ENCODE peak calls at places on chromosomes 6 and 20, in seven cellular contexts. L is prostate gland, H is stomach, A is body of pancreas, Q is ovary, I is uterus, T is tibial nerve. W is an unnamed sample. For H3K27me3, the result is how much of the 10 kb centered on the place peaks cover.

GRCh38 chr6:139711714-139712585 is 337.5 kb upstream of the CITED2 start:
- DNase-seq in L (no peak), H (no peak), A (no peak), Q (no peak), I (no peak), T (no peak), W (no peak)

GRCh38 chr6:111605100-111605748 is 454 bp downstream of the TRAF3IP2 start:
- DNase-seq in L (peak), H (peak), A (peak), Q (peak), I (peak), T (peak), W (peak)

GRCh38 chr20:23078351-23078993 is 7.7 kb downstream of the CD93 start:
- DNase-seq in L (no peak), H (no peak), A (no peak), Q (no peak), I (no peak), T (no peak), W (no peak)

GRCh38 chr6:20875369-20875963 is 341.2 kb downstream of the CDKAL1 start:
- DNase-seq in L (peak), H (no peak), A (no peak), Q (peak), I (no peak), T (no peak), W (peak)

GRCh38 chr20:57498425-57499400 is 26.2 kb downstream of the CTCFL start:
- DNase-seq in L (no peak), H (no peak), A (no peak), Q (no peak), I (no peak), T (no peak), W (peak)

GRCh38 chr20:3222635-3223600 is 13.6 kb downstream of the ITPA start:
- DNase-seq in L (peak), H (no peak), A (peak), Q (no peak), I (no peak), T (no peak), W (no peak)

GRCh38 chr6:163387317-163387716 is 27.2 kb upstream of the QKI start:
- DNase-seq in L (no peak), H (no peak), A (no peak), Q (no peak), I (no peak), T (no peak), W (no peak)

GRCh38 chr6:27575594-27576361 is 102.9 kb upstream of the ZNF184 start:
- DNase-seq in L (no peak), H (no peak), A (no peak), Q (no peak), I (no peak), T (no peak), W (no peak)

GRCh38 chr6:4503700-4504099 is 272.5 kb upstream of the CDYL start:
- DNase-seq in L (no peak), H (no peak), A (no peak), Q (no peak), I (no peak), T (no peak), W (no peak)

GRCh38 chr6:118980063-118980462 is 45.1 kb upstream of the MCM9 start:
- DNase-seq in L (no peak), H (peak), A (no peak), Q (no peak), I (no peak), T (peak), W (no peak)

GRCh38 chr6:52261229-52261628 is 16.9 kb upstream of the IL17F start:
- DNase-seq in L (no peak), H (no peak), A (no peak), Q (no peak), I (no peak), T (no peak), W (no peak)

GRCh38 chr6:76708641-76709331 is 636.3 kb upstream of the IMPG1 start:
- DNase-seq in L (no peak), H (no peak), A (no peak), Q (no peak), I (no peak), T (no peak), W (no peak)

GRCh38 chr6:36873612-36874011 is 991 bp downstream of the PPIL1 start:
- DNase-seq in L (no peak), H (no peak), A (no peak), Q (no peak), I (no peak), T (no peak), W (no peak)

GRCh38 chr6:113486172-113486571 is 371.0 kb upstream of the MARCKS start:
- DNase-seq in L (no peak), H (no peak), A (no peak), Q (no peak), I (no peak), T (no peak), W (no peak)
- H3K27ac ChIP-seq in L (no peak), H (no peak), A (no peak), Q (no peak), I (no peak), T (no peak), W (no peak)

GRCh38 chr6:170284126-170284773 is 6.6 kb downstream of the DLL1 start:
- DNase-seq in L (no peak), H (peak), A (peak), Q (no peak), I (no peak), T (no peak), W (peak)
- H3K27me3 ChIP-seq in L (under half), H (under half), A (under half), Q (under half), I (under half), T (under half), W (under half)

DNA sequence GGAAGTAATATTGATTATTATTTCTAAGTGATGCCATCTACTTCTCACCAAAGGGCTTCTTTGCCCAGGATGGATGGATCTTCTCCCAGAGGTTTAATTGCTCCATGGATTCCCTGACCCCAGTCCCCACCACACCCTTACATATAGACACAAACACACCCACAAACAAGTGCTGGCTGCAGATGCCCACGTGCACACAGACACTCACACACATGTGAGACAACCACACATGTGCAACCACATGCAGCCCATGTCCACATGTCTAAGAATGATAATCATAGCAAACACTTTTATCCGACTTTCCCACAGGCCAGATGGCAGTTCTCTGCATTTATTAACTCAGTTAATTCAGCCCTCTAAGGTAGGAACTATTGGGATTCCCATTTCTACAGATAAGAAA is 44.2 kb downstream of the MAFB start:
- DNase-seq in L (no peak), H (no peak), A (no peak), Q (no peak), I (no peak), T (no peak), W (no peak)
- TF ChIP-seq POLR2A in L (no peak), H (no peak), A (no peak), Q (no peak), I (no peak), T (no peak), W (no peak)

GRCh38 chr20:34541264-34541901 is 17.1 kb upstream of the MAP1LC3A start:
- DNase-seq in L (no peak), H (no peak), A (no peak), Q (no peak), I (no peak), T (no peak), W (no peak)
- H3K27ac ChIP-seq in L (no peak), H (no peak), A (no peak), Q (no peak), I (no peak), T (no peak), W (no peak)

DNA sequence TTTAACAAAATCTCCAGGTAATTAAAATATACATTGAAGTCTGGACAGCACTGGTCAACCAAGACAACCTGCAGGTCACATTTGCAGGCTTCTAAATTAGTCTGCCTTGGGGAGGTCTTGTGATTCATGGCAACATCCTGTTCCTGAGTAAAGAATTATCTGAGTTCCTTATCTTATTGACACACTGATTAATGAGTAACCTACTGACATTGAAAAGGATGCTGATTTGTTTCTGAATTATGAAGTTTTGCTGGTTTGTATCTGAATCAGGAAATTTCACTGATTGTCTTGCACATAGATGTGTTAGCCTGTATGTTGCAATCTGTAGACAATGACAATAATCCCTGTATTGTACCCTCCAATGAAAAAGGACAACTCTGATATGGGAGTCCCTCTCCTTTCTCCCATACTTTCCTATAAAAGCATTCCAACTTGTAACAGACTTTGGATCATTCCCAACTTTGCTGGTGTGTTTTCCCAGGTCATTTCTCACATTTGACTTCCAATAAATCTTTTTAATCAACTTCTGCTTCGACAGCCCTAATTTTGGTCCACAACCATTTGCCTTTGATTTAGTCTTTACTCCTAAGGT is 80.0 kb downstream of the LAMP5 start:
- DNase-seq in L (no peak), H (no peak), A (peak), Q (no peak), I (no peak), T (no peak), W (no peak)
- H3K27me3 ChIP-seq in L (under half), H (under half), A (under half), Q (under half), I (under half), T (under half), W (under half)

GRCh38 chr6:30076333-30076732 is 764 bp upstream of the RNF39 start:
- DNase-seq in L (no peak), H (no peak), A (no peak), Q (no peak), I (no peak), T (no peak), W (peak)

GRCh38 chr6:30073489-30074240 is 1.9 kb downstream of the RNF39 start:
- DNase-seq in L (peak), H (no peak), A (no peak), Q (no peak), I (no peak), T (no peak), W (no peak)

GRCh38 chr6:30075987-30076311 is 380 bp upstream of the RNF39 start:
- DNase-seq in L (peak), H (peak), A (peak), Q (no peak), I (no peak), T (no peak), W (no peak)

GRCh38 chr6:30074331-30075093 is 1.1 kb downstream of the RNF39 start:
- DNase-seq in L (peak), H (no peak), A (no peak), Q (peak), I (no peak), T (no peak), W (peak)

DNA sequence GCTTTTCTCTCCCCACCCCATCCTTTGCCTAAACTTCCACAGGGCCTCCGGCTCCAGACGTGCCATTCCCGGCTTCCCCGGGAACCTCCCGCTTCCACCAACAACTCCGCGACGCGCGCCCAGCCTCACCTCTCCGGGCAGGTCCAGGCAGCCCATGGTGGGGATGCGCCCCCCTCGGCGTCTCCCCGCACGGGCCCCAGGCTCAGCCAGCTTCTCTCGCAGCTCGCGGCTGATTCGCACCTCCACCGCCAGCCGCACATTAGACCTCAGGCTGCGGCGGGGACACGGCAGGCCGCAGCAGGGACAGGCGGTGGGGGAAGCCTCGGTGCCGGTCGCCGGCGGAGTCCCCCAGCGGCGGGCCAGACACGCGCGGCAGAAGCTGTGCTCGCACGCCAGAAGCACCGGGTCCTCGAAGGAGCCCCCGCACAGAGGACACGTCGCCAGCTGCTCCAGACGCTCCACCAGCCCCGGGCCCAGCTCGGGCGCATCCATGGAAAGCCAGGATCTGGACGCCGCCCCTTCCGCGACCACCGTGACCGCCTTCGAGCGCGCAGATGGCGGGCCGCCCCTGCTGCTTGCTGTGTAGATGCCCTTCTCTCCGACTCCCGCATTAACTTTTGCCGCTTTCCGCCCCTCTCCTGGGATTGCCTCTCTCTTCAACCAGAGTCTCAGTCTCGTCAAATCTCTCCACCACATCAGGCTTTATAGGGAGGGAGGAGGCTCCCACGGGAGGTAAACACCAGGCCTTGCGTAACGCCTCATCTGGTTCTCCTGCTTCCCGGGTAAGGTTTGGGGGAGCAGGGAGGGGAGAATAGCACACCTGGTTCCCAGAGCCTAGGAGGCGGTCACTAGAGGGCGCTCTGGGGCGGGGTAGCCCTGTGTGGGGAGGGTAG is at the start of gene RNF39:
- DNase-seq in L (peak), H (no peak), A (no peak), Q (peak), I (no peak), T (no peak), W (peak)
- TF ChIP-seq POLR2A in L (peak), H (no peak), A (peak), Q (no peak), I (no peak), T (no peak), W (no peak)

GRCh38 chr20:51461306-51461705 is 81.2 kb downstream of the NFATC2 start:
- DNase-seq in L (no peak), H (no peak), A (no peak), Q (no peak), I (no peak), T (no peak), W (no peak)

GRCh38 chr20:51463998-51464397 is 78.5 kb downstream of the NFATC2 start:
- DNase-seq in L (no peak), H (no peak), A (no peak), Q (no peak), I (no peak), T (no peak), W (no peak)

GRCh38 chr20:51460569-51461265 is 81.8 kb downstream of the NFATC2 start:
- DNase-seq in L (no peak), H (no peak), A (no peak), Q (no peak), I (no peak), T (no peak), W (no peak)

GRCh38 chr20:51463560-51463959 is 79.0 kb downstream of the NFATC2 start:
- DNase-seq in L (no peak), H (no peak), A (no peak), Q (no peak), I (no peak), T (no peak), W (no peak)

GRCh38 chr20:51462566-51463276 is 79.8 kb downstream of the NFATC2 start:
- DNase-seq in L (peak), H (no peak), A (peak), Q (peak), I (peak), T (peak), W (peak)
- H3K27ac ChIP-seq in L (no peak), H (no peak), A (no peak), Q (peak), I (peak), T (peak), W (no peak)

GRCh38 chr6:114342826-114343781 is at the start of gene HS3ST5:
- DNase-seq in L (no peak), H (no peak), A (peak), Q (no peak), I (no peak), T (no peak), W (peak)
- H3K27me3 ChIP-seq in L (under half), H (under half), A (under half), Q (under half), I (under half), T (under half), W (under half)

DNA sequence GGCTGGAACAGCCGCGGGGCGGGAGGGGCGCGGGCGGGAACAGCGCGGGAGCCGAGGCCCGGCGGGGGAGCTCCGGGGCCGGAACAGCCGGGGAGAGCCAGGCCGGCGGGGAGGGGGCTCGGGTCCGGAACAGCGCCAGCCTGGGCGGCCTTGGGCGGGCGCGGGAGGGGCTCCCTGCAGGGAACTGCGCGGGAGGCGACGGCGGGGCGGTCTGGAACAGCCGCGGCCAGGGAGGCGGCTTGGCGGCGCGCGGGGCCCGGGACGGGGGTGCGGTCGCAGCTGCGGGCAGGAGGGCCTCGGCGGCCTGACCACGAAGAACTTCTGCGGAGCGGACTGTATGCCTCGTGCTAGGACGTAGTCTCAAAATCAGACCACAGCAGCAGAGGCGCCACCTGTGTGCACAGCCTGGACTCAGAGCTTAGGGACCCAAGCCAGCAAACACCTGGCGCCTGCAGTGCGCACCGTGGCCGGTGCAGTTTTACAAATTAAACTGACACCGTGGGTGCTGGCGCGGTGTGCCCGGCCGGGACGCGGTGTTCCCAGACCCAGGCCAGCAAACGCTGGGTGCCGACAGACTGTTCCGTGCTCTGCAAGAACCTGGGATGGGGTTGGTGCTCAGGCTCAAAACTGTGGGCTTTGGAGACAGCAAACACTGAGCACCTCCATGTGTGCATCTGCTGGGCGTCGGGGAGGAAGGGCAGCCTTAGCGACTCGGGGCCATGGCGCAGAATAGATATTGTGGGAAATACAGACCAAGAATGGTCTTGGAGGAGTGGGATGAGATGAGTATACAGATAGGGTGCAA is 572 bp downstream of the ZNF341 start:
- DNase-seq in L (peak), H (peak), A (peak), Q (peak), I (no peak), T (peak), W (peak)
- TF ChIP-seq POLR2A in L (peak), H (no peak), A (peak), Q (no peak), I (no peak), T (no peak), W (no peak)

GRCh38 chr6:90621581-90621980 is 34.7 kb upstream of the MAP3K7 start:
- DNase-seq in L (no peak), H (no peak), A (no peak), Q (no peak), I (no peak), T (no peak), W (no peak)

DNA sequence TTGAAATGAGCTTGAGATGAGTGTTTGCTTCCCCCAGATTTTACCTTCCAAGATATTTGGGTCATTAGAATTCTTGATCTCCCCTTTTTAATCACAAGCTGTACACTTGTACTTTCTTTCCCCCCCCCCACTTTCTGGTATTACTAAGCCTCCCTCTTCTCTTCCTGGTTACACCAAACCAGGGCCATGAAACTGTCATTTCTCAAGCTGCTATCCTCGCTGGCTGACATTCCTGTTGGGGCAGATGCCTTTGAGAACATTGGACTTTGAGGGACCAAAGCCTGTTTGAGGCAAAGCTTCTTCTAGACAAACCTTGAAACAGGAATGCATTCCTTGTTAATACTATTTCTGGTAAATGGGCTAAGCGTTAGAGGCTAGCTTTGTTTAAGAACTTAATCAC is 32.3 kb upstream of the MAP3K7 start:
- DNase-seq in L (peak), H (no peak), A (no peak), Q (no peak), I (no peak), T (no peak), W (no peak)
- H3K27ac ChIP-seq in L (no peak), H (no peak), A (no peak), Q (no peak), I (no peak), T (no peak), W (no peak)

W was measured in testis.